ENCODE peak calls at places on chromosomes 7 and 10, in five cellular contexts. X is adrenal gland, C is PC-3, Y is IMR-90, B is psoas muscle. A is an unnamed sample.

GRCh38 chr7:20509892-20510645 is 105.4 kb upstream of the ABCB5 start:
- DNase-seq in Y (no peak), B (no peak), X (no peak), C (no peak), A (no peak)

GRCh38 chr10:21242915-21243314 is 282.6 kb downstream of the SKIDA1 start:
- DNase-seq in Y (no peak), X (no peak), C (no peak), B (no peak), A (peak; percentile 62)

GRCh38 chr7:101094791-101095375 is 9.6 kb downstream of the TRIM56 start:
- DNase-seq in Y (peak; percentile 67), X (peak; percentile 79), C (peak; percentile 72), B (peak; percentile 63), A (no peak)

GRCh38 chr7:41403291-41403690 is 299.6 kb downstream of the INHBA start:
- DNase-seq in B (no peak), Y (no peak), C (peak; percentile 90), X (no peak), A (no peak)

GRCh38 chr10:15737635-15738034 is 17.9 kb upstream of the ITGA8 start:
- DNase-seq in B (no peak), C (peak; percentile 8), X (no peak), Y (no peak), A (no peak)

GRCh38 chr10:110822065-110822707 is 49.5 kb upstream of the PDCD4 start:
- DNase-seq in C (no peak), X (no peak), Y (no peak), B (no peak), A (no peak)

GRCh38 chr7:25189197-25189596 is 39.1 kb downstream of the NPVF start:
- DNase-seq in X (no peak), B (no peak), Y (no peak), C (no peak), A (no peak)

GRCh38 chr7:21367081-21367480 is 60.8 kb upstream of the SP4 start:
- DNase-seq in C (peak; percentile 71), X (no peak), Y (no peak), B (no peak), A (no peak)

GRCh38 chr7:141915565-141915964 is 634 bp upstream of the OR9A4 start:
- DNase-seq in C (peak; percentile 49), Y (no peak), X (no peak), B (no peak), A (peak; percentile 76)

GRCh38 chr7:158549176-158549833 is 38.3 kb downstream of the PTPRN2 start:
- DNase-seq in X (peak; percentile 16), B (peak; percentile 31), Y (no peak), C (no peak), A (no peak)

GRCh38 chr7:20019757-20020432 is 197.3 kb downstream of the MACC1 start:
- DNase-seq in Y (no peak), B (no peak), C (no peak), X (no peak), A (no peak)

GRCh38 chr10:89644691-89644966 is 413 bp downstream of the PANK1 start:
- DNase-seq in Y (no peak), C (no peak), X (no peak), B (no peak), A (no peak)

GRCh38 chr7:158028971-158029370 is 558.7 kb downstream of the PTPRN2 start:
- DNase-seq in B (no peak), C (no peak), Y (no peak), X (no peak), A (no peak)

GRCh38 chr10:6748981-6749630 is 169.0 kb upstream of the PRKCQ start:
- DNase-seq in X (no peak), B (no peak), C (peak; percentile 29), Y (peak; percentile 79), A (no peak)

GRCh38 chr10:118995739-118996138 is 33.8 kb upstream of the NANOS1 start:
- DNase-seq in B (no peak), C (no peak), Y (no peak), X (no peak), A (no peak)

GRCh38 chr10:118991326-118991725 is 38.2 kb upstream of the NANOS1 start:
- DNase-seq in Y (no peak), C (no peak), X (no peak), B (no peak), A (no peak)

GRCh38 chr10:118992496-118992895 is 37.0 kb upstream of the NANOS1 start:
- DNase-seq in C (no peak), Y (no peak), X (no peak), B (no peak), A (no peak)

GRCh38 chr10:118994321-118994720 is 35.2 kb upstream of the NANOS1 start:
- DNase-seq in C (no peak), B (no peak), X (no peak), Y (no peak), A (no peak)

DNA sequence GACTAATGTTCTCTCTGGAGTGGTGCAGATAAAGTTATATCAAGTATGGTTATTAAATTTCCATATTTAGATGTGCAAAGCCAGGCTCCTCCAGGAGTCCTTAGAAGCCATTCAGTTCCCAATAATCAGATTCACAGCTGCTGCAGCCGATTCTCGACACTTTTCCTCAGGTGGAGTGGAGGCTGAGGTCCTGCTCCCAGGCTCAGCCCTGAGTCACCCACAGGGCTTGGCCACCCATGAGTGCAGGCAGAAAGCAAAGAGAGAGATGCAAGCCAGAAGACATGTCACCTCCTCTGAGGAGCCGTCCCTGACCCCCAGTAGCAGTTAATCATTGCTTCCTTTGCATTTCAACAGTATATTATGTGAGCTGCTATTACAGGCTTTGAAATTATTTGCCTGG is 36.3 kb upstream of the NANOS1 start:
- DNase-seq in B (no peak), X (no peak), Y (no peak), C (no peak), A (no peak)
- H3K4me3 ChIP-seq in B (no peak overlapping the region), X (no peak overlapping the region), Y (no peak overlapping the region), C (no peak overlapping the region), A (no peak overlapping the region)

GRCh38 chr10:114478281-114478680 is 74.0 kb upstream of the AFAP1L2 start:
- DNase-seq in Y (no peak), C (no peak), B (no peak), X (no peak), A (no peak)

GRCh38 chr10:114481055-114481454 is 76.8 kb upstream of the AFAP1L2 start:
- DNase-seq in B (no peak), C (no peak), X (no peak), Y (no peak), A (no peak)

GRCh38 chr10:114477285-114477684 is 73.0 kb upstream of the AFAP1L2 start:
- DNase-seq in X (no peak), Y (no peak), B (peak; percentile 60), C (no peak), A (no peak)

GRCh38 chr10:114479836-114480235 is 75.5 kb upstream of the AFAP1L2 start:
- DNase-seq in B (no peak), C (no peak), X (no peak), Y (no peak), A (no peak)

DNA sequence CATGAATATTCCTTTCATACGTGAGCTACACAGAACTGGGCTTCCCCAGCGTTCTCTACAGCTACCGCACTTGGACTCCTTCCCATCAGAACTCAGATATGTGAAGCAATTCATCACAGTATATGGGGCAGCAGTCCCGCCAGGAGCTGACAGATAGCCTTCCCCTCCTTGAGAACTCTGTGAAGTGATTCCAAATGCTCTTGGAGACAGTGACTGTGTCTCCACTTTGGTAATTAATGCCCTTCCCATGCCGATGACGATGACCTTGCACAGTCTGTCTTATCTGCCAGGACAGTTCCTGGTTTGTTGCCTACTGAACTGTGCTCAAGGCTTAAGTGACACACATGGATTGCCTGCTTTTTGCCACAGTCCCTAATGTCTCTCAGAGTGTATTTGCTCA is 75.0 kb upstream of the AFAP1L2 start:
- DNase-seq in X (peak; percentile 93), C (no peak), Y (no peak), B (peak; percentile 46), A (no peak)
- H3K4me1 ChIP-seq in X (peaks cover 13% of the 10 kb centered on the region), C (no peaks in the 10 kb centered on the region), Y (no peaks in the 10 kb centered on the region), B (peaks cover 15% of the 10 kb centered on the region), A (no peaks in the 10 kb centered on the region)

DNA sequence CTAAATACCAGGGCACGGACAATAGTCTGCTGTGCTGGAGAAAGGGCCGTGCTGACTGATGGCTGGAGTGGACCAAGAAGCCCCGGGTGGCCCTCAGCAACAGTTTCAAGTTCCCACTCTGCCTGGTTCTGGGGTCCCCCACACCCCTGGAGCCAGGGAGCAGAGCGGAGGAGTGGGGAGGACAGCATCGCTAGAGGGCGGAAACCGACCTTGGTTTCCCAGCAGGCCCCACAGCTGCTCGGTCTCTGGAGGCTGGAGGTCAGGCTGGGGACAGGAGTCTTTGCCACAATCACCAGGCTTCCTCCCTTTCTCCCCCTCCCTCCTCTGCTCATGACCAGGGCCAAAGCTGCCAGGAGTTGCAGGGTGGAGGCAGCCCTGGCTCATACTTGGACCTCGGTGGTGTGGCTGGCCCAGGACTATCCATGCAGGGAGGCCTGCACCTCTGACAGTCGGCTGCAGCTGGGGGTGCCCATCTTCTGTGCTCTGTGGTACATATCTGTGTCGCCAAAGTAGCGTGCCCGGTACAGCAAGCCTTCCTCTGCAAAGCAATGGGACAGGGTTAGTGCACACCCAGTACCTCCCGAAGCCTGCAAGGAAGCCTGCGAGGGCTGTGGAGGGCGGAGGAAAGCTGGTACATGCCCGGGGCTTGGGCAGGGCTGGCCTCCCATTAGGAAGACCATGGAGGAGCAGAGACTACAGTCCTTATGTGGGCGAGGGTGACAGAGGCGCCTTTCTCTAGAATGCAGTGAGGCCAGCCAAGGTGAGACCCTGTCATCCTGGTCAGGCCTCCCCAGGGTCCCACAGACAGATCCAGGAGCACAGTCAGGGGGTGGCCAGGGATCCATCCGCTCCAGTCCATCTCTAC is 19.1 kb downstream of the DNAJB12 start:
- DNase-seq in B (peak; percentile 77), C (no peak), X (peak; percentile 90), Y (no peak), A (no peak)
- H3K4me3 ChIP-seq in B (peak overlapping the region; percentile 23), C (no peak overlapping the region), X (no peak overlapping the region), Y (no peak overlapping the region), A (no peak overlapping the region)

GRCh38 chr7:120189623-120190022 is 83.4 kb upstream of the KCND2 start:
- DNase-seq in Y (no peak), C (no peak), X (no peak), B (no peak), A (no peak)
- H3K4me1 ChIP-seq in Y (no peaks in the 10 kb centered on the region), C (no peaks in the 10 kb centered on the region), X (no peaks in the 10 kb centered on the region), B (peaks cover 16% of the 10 kb centered on the region), A (no peaks in the 10 kb centered on the region)

DNA sequence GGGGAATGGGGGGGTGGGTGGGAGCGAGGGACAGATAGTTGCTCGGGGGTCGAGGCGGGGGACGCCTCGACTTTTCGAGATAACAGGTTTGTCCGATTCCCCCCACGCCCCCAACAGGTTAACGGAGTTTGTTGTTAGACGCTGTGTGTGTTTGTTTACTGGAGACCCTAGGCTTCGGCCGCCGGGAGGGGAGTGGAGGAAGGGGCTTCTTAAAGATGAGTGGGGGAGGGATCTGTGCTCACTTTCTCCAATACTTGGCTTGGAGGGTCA is 846 bp downstream of the SORCS3 start:
- DNase-seq in X (no peak), Y (no peak), C (no peak), B (no peak), A (no peak)
- H3K4me3 ChIP-seq in X (no peak overlapping the region), Y (no peak overlapping the region), C (no peak overlapping the region), B (no peak overlapping the region), A (no peak overlapping the region)

DNA sequence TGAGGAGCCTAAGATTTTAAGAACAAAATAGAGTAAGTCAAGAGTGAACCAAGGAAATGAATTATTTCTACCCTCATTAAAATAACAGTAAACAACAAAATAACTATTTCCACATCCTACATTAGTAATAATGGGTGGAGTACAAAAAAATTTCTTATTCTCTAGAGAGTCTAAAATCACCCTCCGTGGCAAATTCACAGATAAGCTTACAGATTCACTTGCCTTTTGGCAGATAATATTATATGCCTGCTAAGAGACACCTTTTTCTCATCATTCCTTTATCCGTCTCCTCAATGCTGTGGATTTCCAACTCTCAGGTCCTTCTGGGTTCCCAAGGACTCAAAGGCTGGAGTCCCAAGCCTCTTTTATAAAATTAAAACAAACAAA is 2.2 kb upstream of the EPC1 start:
- DNase-seq in Y (no peak), B (no peak), C (no peak), X (no peak), A (no peak)
- H3K4me1 ChIP-seq in Y (peaks cover 5% of the 10 kb centered on the region), B (peaks cover 41% of the 10 kb centered on the region), C (peaks cover 39% of the 10 kb centered on the region), X (peaks cover 6% of the 10 kb centered on the region), A (peaks cover 61% of the 10 kb centered on the region)

A was measured in Caco-2.